ENCODE peak calls at places on chromosomes 13 and 19, in six cellular contexts. U is activated T-cell treated with anti-CD3 and anti-CD28 coated beads, Interleukin-2, amount 50 U/mL, for 4 hours; E is pancreas; O is lower lobe of right lung; B is Right ventricle myocardium superior; P is right cardiac atrium. M is an unnamed sample.

GRCh38 chr13:76953921-76954320 is 5.6 kb downstream of the ACOD1 start:
- ATAC-seq in U (no peak), E (no peak), O (no peak), B (no peak), P (no peak), M (no peak)

GRCh38 chr19:5829567-5830315 is 9.8 kb downstream of the FUT6 start:
- ATAC-seq in U (no peak), E (no peak), O (no peak), B (no peak), P (no peak), M (no peak)

GRCh38 chr19:17136026-17136425 is 60.4 kb downstream of the MYO9B start:
- ATAC-seq in U (no peak), E (no peak), O (no peak), B (peak; percentile 5), P (no peak), M (no peak)

GRCh38 chr19:47778954-47779351 is 450 bp downstream of the SELENOW start:
- ATAC-seq in U (peak; percentile 15), E (peak; percentile 24), O (peak; percentile 57), B (peak; percentile 46), P (peak; percentile 34), M (peak; percentile 14)

GRCh38 chr13:41139296-41139966 is 6.8 kb upstream of the KBTBD6 start:
- ATAC-seq in U (peak; percentile 52), E (no peak), O (no peak), B (no peak), P (no peak), M (no peak)

GRCh38 chr13:113969973-113970611 is 3.8 kb downstream of the C13orf46 start:
- ATAC-seq in U (no peak), E (peak; percentile 90), O (peak; percentile 95), B (peak; percentile 34), P (peak; percentile 21), M (no peak)

GRCh38 chr19:3398900-3399278 is 32.5 kb downstream of the NFIC start:
- ATAC-seq in U (no peak), E (peak; percentile 3), O (peak; percentile 36), B (peak; percentile 1), P (peak; percentile 1), M (peak; percentile 23)

GRCh38 chr13:48505597-48506091 is 27.2 kb downstream of the RCBTB2 start:
- ATAC-seq in U (peak; percentile 72), E (peak; percentile 43), O (peak; percentile 67), B (peak; percentile 66), P (peak; percentile 55), M (peak; percentile 56)

GRCh38 chr13:50686547-50686946 is 156.9 kb downstream of the DLEU7 start:
- ATAC-seq in U (no peak), E (no peak), O (no peak), B (no peak), P (no peak), M (no peak)

GRCh38 chr19:5354403-5354802 is 13.8 kb upstream of the PTPRS start:
- ATAC-seq in U (no peak), E (no peak), O (no peak), B (no peak), P (peak; percentile 22), M (no peak)

GRCh38 chr19:6739884-6740588 is 556 bp downstream of the TRIP10 start:
- ATAC-seq in U (no peak), E (no peak), O (no peak), B (no peak), P (no peak), M (no peak)

GRCh38 chr13:39281539-39282150 is 243.4 kb downstream of the NHLRC3 start:
- ATAC-seq in U (no peak), E (peak; percentile 67), O (peak; percentile 73), B (peak; percentile 57), P (peak; percentile 26), M (no peak)

GRCh38 chr13:48400090-48400694 is 12.7 kb downstream of the LPAR6 start:
- ATAC-seq in U (no peak), E (no peak), O (no peak), B (no peak), P (no peak), M (no peak)

GRCh38 chr19:54266133-54266532 is 9.1 kb upstream of the LILRB5 start:
- ATAC-seq in U (peak; percentile 65), E (peak; percentile 87), O (peak; percentile 89), B (peak; percentile 65), P (no peak), M (no peak)

M was measured in gastroesophageal sphincter.